ENCODE peak calls at places on chromosomes 3 and 15, in six cellular contexts. V is tibial artery, E is heart right ventricle, N is BJ, O is AG04449, M is IMR-90. A is an unnamed sample.

GRCh38 chr15:69476704-69477473 is 24.3 kb downstream of the RPLP1 start:
- DNase-seq in V (no peak), E (no peak), N (no peak), O (no peak), M (no peak), A (no peak)

GRCh38 chr15:89673162-89673506 is 6.0 kb downstream of the PLIN1 start:
- DNase-seq in V (no peak), E (no peak), N (no peak), O (no peak), M (no peak), A (no peak)

GRCh38 chr3:125212509-125213372 is at the start of gene SLC12A8:
- DNase-seq in V (no peak), E (no peak), N (no peak), O (no peak), M (no peak), A (no peak)

GRCh38 chr15:20340331-20340811 is 201.2 kb downstream of the GOLGA6L6 start:
- DNase-seq in V (peak; percentile 22), E (peak; percentile 63), N (no peak), O (no peak), M (peak; percentile 18), A (no peak)

GRCh38 chr3:37457392-37458065 is 283.1 kb upstream of the LRRFIP2 start:
- DNase-seq in V (no peak), E (peak; percentile 34), N (no peak), O (no peak), M (no peak), A (no peak)

GRCh38 chr3:49567406-49567805 is 13.1 kb downstream of the BSN start:
- DNase-seq in V (no peak), E (no peak), N (no peak), O (no peak), M (no peak), A (no peak)

GRCh38 chr3:53581671-53582070 is 87.3 kb downstream of the CACNA1D start:
- DNase-seq in V (no peak), E (no peak), N (no peak), O (peak; percentile 7), M (peak; percentile 1), A (no peak)

GRCh38 chr3:192817053-192817452 is 89.7 kb upstream of the FGF12 start:
- DNase-seq in V (no peak), E (no peak), N (no peak), O (peak; percentile 44), M (peak; percentile 86), A (no peak)

GRCh38 chr15:74793135-74794028 is 11.5 kb downstream of the CSK start:
- DNase-seq in V (no peak), E (no peak), N (no peak), O (no peak), M (no peak), A (no peak)

GRCh38 chr15:48782911-48783310 is 28.0 kb downstream of the CEP152 start:
- DNase-seq in V (no peak), E (no peak), N (no peak), O (no peak), M (no peak), A (no peak)

GRCh38 chr3:79139395-79140060 is 628.3 kb downstream of the ROBO1 start:
- DNase-seq in V (no peak), E (no peak), N (no peak), O (no peak), M (peak; percentile 21), A (no peak)

GRCh38 chr3:31968927-31969418 is 12.1 kb downstream of the OSBPL10 start:
- DNase-seq in V (no peak), E (no peak), N (no peak), O (peak; percentile 72), M (peak; percentile 93), A (peak; percentile 77)

GRCh38 chr3:160735801-160736200 is 20.2 kb upstream of the PPM1L start:
- DNase-seq in V (no peak), E (no peak), N (no peak), O (no peak), M (no peak), A (no peak)

GRCh38 chr3:171374661-171375285 is 85.4 kb downstream of the TNIK start:
- DNase-seq in V (no peak), E (no peak), N (peak; percentile 51), O (peak; percentile 45), M (peak; percentile 85), A (no peak)

GRCh38 chr3:11322931-11323330 is 50.7 kb downstream of the ATG7 start:
- DNase-seq in V (no peak), E (no peak), N (no peak), O (no peak), M (no peak), A (no peak)

GRCh38 chr3:138451595-138452162 is 17.3 kb downstream of the ESYT3 start:
- DNase-seq in V (no peak), E (no peak), N (no peak), O (no peak), M (no peak), A (no peak)

GRCh38 chr3:46705022-46705530 is 3.9 kb downstream of the TMIE start:
- DNase-seq in V (peak; percentile 67), E (peak; percentile 71), N (no peak), O (no peak), M (peak; percentile 59), A (peak; percentile 18)

GRCh38 chr3:188830955-188831354 is 340.8 kb upstream of the TPRG1 start:
- DNase-seq in V (no peak), E (no peak), N (no peak), O (no peak), M (no peak), A (no peak)

GRCh38 chr3:141227752-141228151 is 3.9 kb upstream of the PXYLP1 start:
- DNase-seq in V (no peak), E (no peak), N (no peak), O (no peak), M (peak; percentile 80), A (peak; percentile 28)

GRCh38 chr3:145522893-145523651 is 637.9 kb downstream of the PLOD2 start:
- DNase-seq in V (no peak), E (no peak), N (no peak), O (no peak), M (no peak), A (no peak)

GRCh38 chr3:52017467-52018065 is 21.9 kb upstream of the RPL29 start:
- DNase-seq in V (no peak), E (no peak), N (no peak), O (no peak), M (no peak), A (no peak)

GRCh38 chr3:124213641-124214040 is 221.7 kb upstream of the ROPN1 start:
- DNase-seq in V (no peak), E (no peak), N (no peak), O (no peak), M (no peak), A (no peak)

GRCh38 chr15:70356919-70357318 is 259.2 kb upstream of the TLE3 start:
- DNase-seq in V (no peak), E (no peak), N (no peak), O (no peak), M (no peak), A (no peak)

GRCh38 chr15:49620174-49620573 is 444 bp downstream of the FAM227B start:
- DNase-seq in V (no peak), E (no peak), N (no peak), O (no peak), M (peak; percentile 33), A (no peak)

GRCh38 chr15:76840830-76841460 is 64.2 kb downstream of the SCAPER start:
- DNase-seq in V (no peak), E (no peak), N (peak; percentile 14), O (no peak), M (peak; percentile 64), A (peak; percentile 11)

GRCh38 chr3:143302638-143303171 is 183.1 kb downstream of the CHST2 start:
- DNase-seq in V (peak; percentile 30), E (peak; percentile 70), N (peak; percentile 80), O (peak; percentile 68), M (peak; percentile 74), A (peak; percentile 66)

GRCh38 chr3:149277338-149277813 is 55.7 kb upstream of the CP start:
- DNase-seq in V (no peak), E (no peak), N (peak; percentile 44), O (no peak), M (peak; percentile 84), A (no peak)

GRCh38 chr15:47514251-47514652 is 203.1 kb upstream of the SEMA6D start:
- DNase-seq in V (no peak), E (no peak), N (no peak), O (peak; percentile 42), M (peak; percentile 76), A (no peak)

GRCh38 chr3:39788484-39788883 is 20.9 kb upstream of the MYRIP start:
- DNase-seq in V (no peak), E (no peak), N (no peak), O (no peak), M (no peak), A (no peak)

GRCh38 chr3:102225407-102226132 is 209.2 kb upstream of the ZPLD1 start:
- DNase-seq in V (no peak), E (no peak), N (peak; percentile 24), O (peak; percentile 57), M (peak; percentile 86), A (peak; percentile 49)
- TF ChIP-seq CTCF in V (peak; percentile 56), E (peak; percentile 81), N (peak; percentile 51), O (peak; percentile 53), M (peak; percentile 79), A (peak; percentile 69)

GRCh38 chr15:50840520-50840919 is 68.0 kb upstream of the AP4E1 start:
- DNase-seq in V (no peak), E (no peak), N (no peak), O (no peak), M (no peak), A (no peak)
- TF ChIP-seq CTCF in V (no peak), E (no peak), N (no peak), O (no peak), M (no peak), A (no peak)

GRCh38 chr3:41507336-41508062 is 308.2 kb downstream of the CTNNB1 start:
- DNase-seq in V (no peak), E (no peak), N (no peak), O (no peak), M (no peak), A (no peak)

GRCh38 chr3:41502461-41502860 is 303.2 kb downstream of the CTNNB1 start:
- DNase-seq in V (no peak), E (no peak), N (no peak), O (no peak), M (no peak), A (no peak)

GRCh38 chr3:41503998-41504623 is 304.8 kb downstream of the CTNNB1 start:
- DNase-seq in V (no peak), E (no peak), N (no peak), O (no peak), M (no peak), A (no peak)

GRCh38 chr3:41508063-41508696 is 308.9 kb downstream of the CTNNB1 start:
- DNase-seq in V (no peak), E (no peak), N (no peak), O (no peak), M (no peak), A (no peak)
- TF ChIP-seq CTCF in V (no peak), E (no peak), N (no peak), O (no peak), M (no peak), A (no peak)

DNA sequence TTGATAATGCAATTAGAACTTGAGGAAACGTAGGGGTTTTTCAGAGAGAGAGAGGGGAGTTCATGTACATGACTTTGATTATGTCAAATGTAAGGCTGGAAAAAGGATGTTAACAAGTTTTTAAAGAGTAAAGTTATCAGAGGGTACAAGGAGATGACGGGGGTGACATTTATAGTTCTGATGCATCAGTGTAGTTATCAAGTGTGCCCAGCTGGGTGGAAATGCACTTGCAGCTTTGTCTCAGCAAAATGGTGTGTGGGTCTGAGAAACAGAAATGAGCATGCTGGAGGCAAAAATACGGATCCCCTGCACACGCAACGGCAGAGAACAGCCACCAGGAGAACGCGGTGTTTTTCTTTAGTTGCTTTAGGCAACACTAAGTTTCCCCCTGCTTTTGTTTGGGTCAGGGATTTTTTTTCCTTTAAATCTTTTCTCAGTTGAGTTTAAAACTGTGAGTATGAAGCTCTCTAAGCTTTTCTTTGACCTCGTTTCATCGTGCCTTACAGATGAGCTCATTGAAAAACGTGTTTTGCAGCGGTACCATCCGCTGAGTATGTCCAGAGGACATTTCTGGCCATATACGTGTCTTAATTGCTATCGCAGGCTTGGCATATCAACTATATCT is 205.4 kb downstream of the PDZRN3 start:
- DNase-seq in V (no peak), E (no peak), N (peak; percentile 54), O (no peak), M (peak; percentile 89), A (no peak)
- TF ChIP-seq CTCF in V (no peak), E (no peak), N (peak; percentile 46), O (peak; percentile 2), M (peak; percentile 44), A (peak; percentile 18)

A was measured in AG09319.